ENCODE peak calls at places on chromosomes 1 and 21, in five cellular contexts. V, L, S, C and W are unnamed samples.

GRCh38 chr1:218659911-218660677 is 315.0 kb downstream of the TGFB2 start:
- DNase-seq in L (no peak), C (no peak), V (no peak), S (no peak), W (no peak)

GRCh38 chr1:248759644-248760043 is 4.1 kb upstream of the LYPD8 start:
- DNase-seq in C (no peak), S (no peak), V (no peak), L (no peak), W (no peak)

GRCh38 chr1:89855413-89856123 is 34.7 kb downstream of the LRRC8D start:
- DNase-seq in S (peak; percentile 61), V (no peak), L (no peak), C (no peak), W (no peak)

GRCh38 chr1:1084372-1085170 is 10.5 kb upstream of the RNF223 start:
- DNase-seq in L (no peak), V (peak; percentile 13), S (no peak), C (no peak), W (no peak)

GRCh38 chr1:152622803-152623202 is at the start of gene LCE3A:
- DNase-seq in V (no peak), S (no peak), C (no peak), L (no peak), W (no peak)

GRCh38 chr1:2859881-2860430 is 58.5 kb upstream of the TTC34 start:
- DNase-seq in V (no peak), L (no peak), C (no peak), S (no peak), W (no peak)

GRCh38 chr1:13737388-13737787 is 37.4 kb downstream of the PRDM2 start:
- DNase-seq in C (no peak), S (no peak), V (no peak), L (no peak), W (no peak)

GRCh38 chr1:160576430-160576829 is 2.9 kb downstream of the CD84 start:
- DNase-seq in V (no peak), L (no peak), C (no peak), S (no peak), W (no peak)

GRCh38 chr1:93056214-93056613 is 22.9 kb upstream of the MTF2 start:
- DNase-seq in S (no peak), C (peak; percentile 29), V (no peak), L (peak; percentile 39), W (no peak)

GRCh38 chr1:180249725-180250498 is 19.8 kb downstream of the LHX4 start:
- DNase-seq in L (no peak), S (no peak), V (no peak), C (no peak), W (no peak)

GRCh38 chr1:105137543-105138444 is 1388.1 kb downstream of the AMY1C start:
- DNase-seq in C (peak; percentile 57), V (peak; percentile 51), L (peak; percentile 21), S (no peak), W (no peak)

GRCh38 chr1:17586172-17586963 is 46.9 kb downstream of the ARHGEF10L start:
- DNase-seq in V (no peak), L (no peak), C (no peak), S (no peak), W (no peak)

GRCh38 chr1:66206563-66207154 is 327.3 kb upstream of the SGIP1 start:
- DNase-seq in C (no peak), S (no peak), V (no peak), L (no peak), W (no peak)

GRCh38 chr1:158586942-158587341 is 7.2 kb upstream of the OR10X1 start:
- DNase-seq in C (no peak), S (no peak), V (no peak), L (no peak), W (no peak)

GRCh38 chr1:16367968-16368910 is 1.2 kb downstream of the SZRD1 start:
- DNase-seq in V (no peak), S (no peak), C (no peak), L (peak; percentile 33), W (no peak)

GRCh38 chr1:902023-902422 is 21.7 kb upstream of the SAMD11 start:
- DNase-seq in C (no peak), V (no peak), L (no peak), S (no peak), W (peak; percentile 4)

GRCh38 chr1:184568148-184568547 is 181.3 kb downstream of the C1orf21 start:
- DNase-seq in L (no peak), C (no peak), S (no peak), V (no peak), W (no peak)

GRCh38 chr1:44038876-44039657 is 7.8 kb upstream of the SLC6A9 start:
- DNase-seq in L (peak; percentile 58), S (no peak), V (no peak), C (no peak), W (no peak)

GRCh38 chr1:221100196-221100950 is 221.1 kb downstream of the HLX start:
- DNase-seq in V (no peak), S (no peak), C (no peak), L (peak; percentile 59), W (no peak)

GRCh38 chr1:202952818-202953217 is 5.3 kb downstream of the ADIPOR1 start:
- DNase-seq in L (no peak), V (no peak), S (no peak), C (no peak), W (no peak)

GRCh38 chr1:181260271-181260670 is 171.8 kb downstream of the IER5 start:
- DNase-seq in L (no peak), V (no peak), S (no peak), C (no peak), W (no peak)

GRCh38 chr1:25786887-25787286 is 13.1 kb upstream of the SELENON start:
- DNase-seq in S (no peak), L (no peak), V (no peak), C (no peak), W (no peak)

GRCh38 chr1:41847733-41848132 is 71.0 kb downstream of the HIVEP3 start:
- DNase-seq in V (no peak), S (no peak), L (no peak), C (no peak), W (no peak)

GRCh38 chr1:100132566-100133477 is at the start of the genes SASS6 and TRMT13:
- DNase-seq in C (peak; percentile 97), V (peak; percentile 87), S (peak; percentile 90), L (peak; percentile 99), W (peak; percentile 50)

GRCh38 chr1:51898090-51898734 is 19.7 kb upstream of the NRDC start:
- DNase-seq in S (no peak), C (no peak), L (no peak), V (no peak), W (no peak)

GRCh38 chr21:45010096-45010495 is 64.3 kb upstream of the ADARB1 start:
- DNase-seq in V (no peak), L (no peak), C (peak; percentile 48), S (no peak), W (no peak)
- TF ChIP-seq TAF1 in V (no peak), L (no peak), C (no peak), S (no peak), W (no peak)

GRCh38 chr1:27562483-27563406 is 41.2 kb downstream of the AHDC1 start:
- DNase-seq in C (no peak), V (no peak), L (no peak), S (no peak), W (no peak)

GRCh38 chr1:27564710-27565649 is 39.0 kb downstream of the AHDC1 start:
- DNase-seq in L (no peak), S (no peak), C (no peak), V (no peak), W (no peak)

GRCh38 chr1:27564264-27564579 is 39.7 kb downstream of the AHDC1 start:
- DNase-seq in V (no peak), C (no peak), L (no peak), S (no peak), W (no peak)

GRCh38 chr1:27562021-27562420 is 41.9 kb downstream of the AHDC1 start:
- DNase-seq in L (peak; percentile 76), V (peak; percentile 73), C (no peak), S (no peak), W (no peak)

DNA sequence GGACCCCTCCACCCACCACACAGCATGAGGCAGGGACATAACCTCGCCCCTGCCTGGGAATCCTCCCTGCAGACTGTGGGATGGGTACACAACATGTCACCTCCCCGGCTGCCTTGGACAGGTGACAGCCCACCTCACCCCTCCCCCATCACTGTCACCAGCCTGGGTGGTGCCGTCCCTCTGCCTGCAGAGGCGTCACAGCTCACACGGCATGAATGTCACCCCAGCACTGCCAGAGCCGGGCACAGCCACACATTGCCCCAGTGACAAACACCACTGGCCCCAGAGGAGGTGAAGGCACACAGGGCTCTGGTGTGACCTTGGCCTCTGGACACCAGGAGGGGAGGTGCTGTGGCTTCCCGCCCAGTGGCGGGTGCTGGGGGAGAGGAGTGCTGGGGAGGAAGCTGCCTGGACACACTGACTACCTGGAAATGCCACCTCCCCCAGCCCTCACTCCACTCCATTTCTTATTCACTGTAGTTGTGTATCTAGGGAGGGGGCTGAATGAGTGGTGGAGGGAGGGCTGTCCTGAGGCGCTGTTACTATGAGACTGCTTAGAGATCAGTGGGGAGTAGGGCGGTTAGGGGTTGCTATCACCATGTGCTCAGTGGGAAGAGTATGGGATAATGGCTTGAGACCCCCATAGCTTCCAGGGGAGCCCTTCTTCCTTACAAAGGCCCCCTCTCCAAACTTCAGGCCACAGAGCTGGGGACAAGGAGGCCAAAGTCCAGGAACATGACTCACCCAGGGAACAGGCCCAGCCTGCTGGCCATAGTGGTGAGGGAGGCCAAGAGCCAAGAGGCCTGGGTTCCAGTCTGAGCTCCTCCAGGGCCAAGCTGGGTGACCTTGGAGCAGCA is 40.3 kb downstream of the AHDC1 start:
- DNase-seq in L (peak; percentile 84), C (peak; percentile 95), S (no peak), V (no peak), W (no peak)
- TF ChIP-seq POLR2AphosphoS5 in L (no peak), C (peak; percentile 55), S (no peak), V (no peak), W (no peak)

GRCh38 chr1:233615571-233615970 is 1.7 kb downstream of the KCNK1 start:
- DNase-seq in S (no peak), L (no peak), V (peak; percentile 21), C (no peak), W (no peak)

GRCh38 chr1:233617025-233617424 is 3.1 kb downstream of the KCNK1 start:
- DNase-seq in C (no peak), S (no peak), V (no peak), L (no peak), W (no peak)

GRCh38 chr1:233613252-233614172 is at the start of gene KCNK1:
- DNase-seq in S (no peak), V (peak; percentile 90), C (no peak), L (peak; percentile 78), W (peak; percentile 23)

GRCh38 chr1:233614743-233615521 is 1.0 kb downstream of the KCNK1 start:
- DNase-seq in C (no peak), L (no peak), S (no peak), V (peak; percentile 26), W (peak; percentile 36)

DNA sequence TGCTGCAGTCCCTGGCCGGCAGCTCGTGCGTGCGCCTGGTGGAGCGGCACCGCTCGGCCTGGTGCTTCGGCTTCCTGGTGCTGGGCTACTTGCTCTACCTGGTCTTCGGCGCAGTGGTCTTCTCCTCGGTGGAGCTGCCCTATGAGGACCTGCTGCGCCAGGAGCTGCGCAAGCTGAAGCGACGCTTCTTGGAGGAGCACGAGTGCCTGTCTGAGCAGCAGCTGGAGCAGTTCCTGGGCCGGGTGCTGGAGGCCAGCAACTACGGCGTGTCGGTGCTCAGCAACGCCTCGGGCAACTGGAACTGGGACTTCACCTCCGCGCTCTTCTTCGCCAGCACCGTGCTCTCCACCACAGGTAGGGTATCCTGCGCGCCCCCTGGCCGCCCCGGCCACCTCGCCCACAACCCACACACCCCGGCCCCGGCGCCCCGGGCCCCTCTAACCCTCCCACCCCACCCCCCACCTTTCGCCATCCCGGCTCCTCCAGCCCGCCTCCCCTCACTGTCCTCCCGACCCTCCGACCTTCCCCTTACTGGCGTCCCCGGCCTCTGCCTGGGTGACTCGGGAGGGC is 352 bp downstream of the KCNK1 start:
- DNase-seq in C (no peak), V (no peak), L (peak; percentile 60), S (no peak), W (peak; percentile 44)
- TF ChIP-seq TAF1 in C (no peak), V (no peak), L (peak; percentile 33), S (no peak), W (no peak)

GRCh38 chr1:40782371-40782956 is 1.1 kb upstream of the KCNQ4 start:
- DNase-seq in C (no peak), S (no peak), V (no peak), L (no peak), W (no peak)
- TF ChIP-seq POLR2AphosphoS5 in C (no peak), S (no peak), V (no peak), L (no peak), W (no peak)